ENCODE peak calls at places on chromosomes 7 and 10, in eight cellular contexts. E is keratinocyte; Z is NCI-H1436; B is progenitor cell of endocrine pancreas; I is esophagus squamous epithelium; G is CD4-positive, alpha-beta T cell; A is lung; S is Caco-2. L is an unnamed sample.

GRCh38 chr7:15932318-15932717 is 245.8 kb upstream of the MEOX2 start:
- DNase-seq in E (no peak), Z (no peak), B (no peak), I (no peak), G (no peak), A (no peak), S (no peak), L (no peak)

GRCh38 chr7:158028971-158029370 is 558.7 kb downstream of the PTPRN2 start:
- DNase-seq in E (no peak), Z (no peak), B (no peak), I (no peak), G (no peak), A (no peak), S (no peak), L (no peak)

GRCh38 chr7:68547794-68548193 is 1050.5 kb upstream of the AUTS2 start:
- DNase-seq in E (no peak), Z (no peak), B (no peak), I (no peak), G (no peak), A (no peak), S (no peak), L (no peak)

GRCh38 chr10:130745251-130745650 is 566.3 kb downstream of the TCERG1L start:
- DNase-seq in E (no peak), Z (no peak), B (no peak), I (no peak), G (no peak), A (no peak), S (peak), L (no peak)

GRCh38 chr7:28698744-28699291 is 259.3 kb downstream of the TRIL start:
- DNase-seq in E (no peak), Z (no peak), B (no peak), I (no peak), G (no peak), A (no peak), S (no peak), L (no peak)

GRCh38 chr10:72702868-72703581 is 11.1 kb downstream of the MCU start:
- DNase-seq in E (no peak), Z (no peak), B (no peak), I (no peak), G (no peak), A (no peak), S (no peak), L (no peak)

GRCh38 chr10:132938472-132939329 is 3.7 kb downstream of the CFAP46 start:
- DNase-seq in E (no peak), Z (no peak), B (no peak), I (no peak), G (no peak), A (no peak), S (peak), L (no peak)

GRCh38 chr10:118251791-118252190 is 90.3 kb downstream of the FAM204A start:
- DNase-seq in E (no peak), Z (no peak), B (no peak), I (no peak), G (no peak), A (no peak), S (no peak), L (no peak)

GRCh38 chr7:74216361-74216761 is 6.6 kb downstream of the LAT2 start:
- DNase-seq in E (no peak), Z (no peak), B (no peak), I (no peak), G (no peak), A (no peak), S (no peak), L (no peak)

GRCh38 chr10:127046975-127047877 is 142.0 kb downstream of the DOCK1 start:
- DNase-seq in E (no peak), Z (no peak), B (no peak), I (no peak), G (no peak), A (no peak), S (no peak), L (no peak)

GRCh38 chr7:93629291-93629801 is 54.8 kb upstream of the CALCR start:
- DNase-seq in E (no peak), Z (no peak), B (no peak), I (no peak), G (no peak), A (no peak), S (no peak), L (no peak)

GRCh38 chr7:157411580-157411979 is 74.8 kb downstream of the DNAJB6 start:
- DNase-seq in E (no peak), Z (no peak), B (no peak), I (no peak), G (peak), A (no peak), S (no peak), L (no peak)

GRCh38 chr7:6615853-6616555 is 594 bp downstream of the ZNF853 start:
- DNase-seq in E (no peak), Z (no peak), B (peak), I (no peak), G (no peak), A (no peak), S (no peak), L (no peak)

GRCh38 chr7:37342665-37343471 is 105.8 kb downstream of the ELMO1 start:
- DNase-seq in E (no peak), Z (no peak), B (no peak), I (no peak), G (peak), A (no peak), S (no peak), L (no peak)

GRCh38 chr10:17394854-17395253 is 59.5 kb downstream of the ST8SIA6 start:
- DNase-seq in E (no peak), Z (no peak), B (no peak), I (no peak), G (no peak), A (no peak), S (no peak), L (no peak)

GRCh38 chr10:58282615-58283014 is 13.7 kb downstream of the CISD1 start:
- DNase-seq in E (no peak), Z (no peak), B (no peak), I (no peak), G (no peak), A (no peak), S (no peak), L (peak)

GRCh38 chr10:129397198-129397974 is 69.7 kb upstream of the MGMT start:
- DNase-seq in E (no peak), Z (no peak), B (no peak), I (no peak), G (no peak), A (peak), S (no peak), L (no peak)

GRCh38 chr7:140696024-140696678 is 357 bp upstream of the NDUFB2 start:
- DNase-seq in E (peak), Z (peak), B (peak), I (peak), G (peak), A (peak), S (peak), L (peak)

GRCh38 chr10:120285408-120285807 is 171.6 kb upstream of the PLPP4 start:
- DNase-seq in E (no peak), Z (no peak), B (no peak), I (no peak), G (no peak), A (no peak), S (no peak), L (no peak)

GRCh38 chr7:151404216-151405011 is 5.4 kb downstream of the WDR86 start:
- DNase-seq in E (no peak), Z (no peak), B (no peak), I (no peak), G (no peak), A (peak), S (no peak), L (no peak)

GRCh38 chr7:29408841-29409243 is 154.8 kb upstream of the PRR15 start:
- DNase-seq in E (peak), Z (peak), B (peak), I (no peak), G (peak), A (peak), S (no peak), L (peak)

GRCh38 chr10:86657396-86658011 is 3.2 kb downstream of the OPN4 start:
- DNase-seq in E (no peak), Z (no peak), B (no peak), I (no peak), G (no peak), A (no peak), S (peak), L (no peak)

L was measured in frontal cortex.